ENCODE peak calls at places on chromosomes 3 and 15, in nine cellular contexts. One of them, this sample, is unnamed.

GRCh38 chr3:138197058-138197457 is 10.0 kb downstream of the ARMC8 start:
- DNase-seq in A549: no peak
- DNase-seq in glutamatergic neuron: no peak
- DNase-seq in HCT116: no peak
- DNase-seq in natural killer cell: no peak
- DNase-seq in PC-3: peak; percentile 28
- DNase-seq in tibial nerve: no peak
- DNase-seq in GM23338: peak; percentile 62
- DNase-seq in right lobe of liver: no peak
- DNase-seq in this sample: no peak

GRCh38 chr3:78951546-78951945 is 816.3 kb downstream of the ROBO1 start:
- DNase-seq in A549: no peak
- DNase-seq in glutamatergic neuron: no peak
- DNase-seq in HCT116: no peak
- DNase-seq in natural killer cell: no peak
- DNase-seq in PC-3: no peak
- DNase-seq in tibial nerve: no peak
- DNase-seq in GM23338: no peak
- DNase-seq in right lobe of liver: no peak
- DNase-seq in this sample: no peak

GRCh38 chr3:24160424-24160823 is 215.3 kb downstream of the NR1D2 start:
- DNase-seq in A549: no peak
- DNase-seq in glutamatergic neuron: no peak
- DNase-seq in HCT116: no peak
- DNase-seq in natural killer cell: no peak
- DNase-seq in PC-3: no peak
- DNase-seq in tibial nerve: no peak
- DNase-seq in GM23338: peak; percentile 77
- DNase-seq in right lobe of liver: no peak
- DNase-seq in this sample: no peak

GRCh38 chr15:68377766-68378165 is 54.2 kb downstream of the ITGA11 start:
- DNase-seq in A549: no peak
- DNase-seq in glutamatergic neuron: no peak
- DNase-seq in HCT116: no peak
- DNase-seq in natural killer cell: no peak
- DNase-seq in PC-3: no peak
- DNase-seq in tibial nerve: no peak
- DNase-seq in GM23338: no peak
- DNase-seq in right lobe of liver: no peak
- DNase-seq in this sample: no peak

GRCh38 chr15:64773606-64774555 is 1.5 kb downstream of the RBPMS2 start:
- DNase-seq in A549: no peak
- DNase-seq in glutamatergic neuron: no peak
- DNase-seq in HCT116: no peak
- DNase-seq in natural killer cell: peak; percentile 36
- DNase-seq in PC-3: no peak
- DNase-seq in tibial nerve: no peak
- DNase-seq in GM23338: no peak
- DNase-seq in right lobe of liver: no peak
- DNase-seq in this sample: no peak

GRCh38 chr15:40438712-40439111 is 2.0 kb upstream of the BAHD1 start:
- DNase-seq in A549: no peak
- DNase-seq in glutamatergic neuron: no peak
- DNase-seq in HCT116: no peak
- DNase-seq in natural killer cell: no peak
- DNase-seq in PC-3: no peak
- DNase-seq in tibial nerve: no peak
- DNase-seq in GM23338: no peak
- DNase-seq in right lobe of liver: no peak
- DNase-seq in this sample: no peak

GRCh38 chr3:186544281-186544680 is at the start of gene CRYGS:
- DNase-seq in A549: no peak
- DNase-seq in glutamatergic neuron: no peak
- DNase-seq in HCT116: no peak
- DNase-seq in natural killer cell: no peak
- DNase-seq in PC-3: peak; percentile 39
- DNase-seq in tibial nerve: no peak
- DNase-seq in GM23338: no peak
- DNase-seq in right lobe of liver: no peak
- DNase-seq in this sample: no peak

GRCh38 chr15:35302340-35302739 is 217.2 kb upstream of the NANOGP8 start:
- DNase-seq in A549: no peak
- DNase-seq in glutamatergic neuron: no peak
- DNase-seq in HCT116: no peak
- DNase-seq in natural killer cell: no peak
- DNase-seq in PC-3: no peak
- DNase-seq in tibial nerve: no peak
- DNase-seq in GM23338: no peak
- DNase-seq in right lobe of liver: no peak
- DNase-seq in this sample: no peak

GRCh38 chr15:40289140-40289775 is 6.4 kb upstream of the ANKRD63 start:
- DNase-seq in A549: no peak
- DNase-seq in glutamatergic neuron: no peak
- DNase-seq in HCT116: no peak
- DNase-seq in natural killer cell: no peak
- DNase-seq in PC-3: peak; percentile 61
- DNase-seq in tibial nerve: no peak
- DNase-seq in GM23338: no peak
- DNase-seq in right lobe of liver: peak; percentile 81
- DNase-seq in this sample: no peak

GRCh38 chr3:73805435-73805834 is 180.7 kb upstream of the PDZRN3 start:
- DNase-seq in A549: no peak
- DNase-seq in glutamatergic neuron: no peak
- DNase-seq in HCT116: no peak
- DNase-seq in natural killer cell: no peak
- DNase-seq in PC-3: no peak
- DNase-seq in tibial nerve: peak; percentile 77
- DNase-seq in GM23338: no peak
- DNase-seq in right lobe of liver: no peak
- DNase-seq in this sample: no peak

GRCh38 chr3:3998140-3998977 is 199.1 kb downstream of the LRRN1 start:
- DNase-seq in A549: no peak
- DNase-seq in glutamatergic neuron: no peak
- DNase-seq in HCT116: peak; percentile 2
- DNase-seq in natural killer cell: no peak
- DNase-seq in PC-3: peak; percentile 61
- DNase-seq in tibial nerve: no peak
- DNase-seq in GM23338: peak; percentile 86
- DNase-seq in right lobe of liver: no peak
- DNase-seq in this sample: no peak
- TF ChIP-seq CTCF in A549: peak; percentile 40
- TF ChIP-seq CTCF in glutamatergic neuron: peak; percentile 70
- TF ChIP-seq CTCF in HCT116: peak; percentile 68
- TF ChIP-seq CTCF in natural killer cell: peak; percentile 57
- TF ChIP-seq CTCF in PC-3: peak; percentile 74
- TF ChIP-seq CTCF in tibial nerve: no peak
- TF ChIP-seq CTCF in GM23338: peak; percentile 91
- TF ChIP-seq CTCF in right lobe of liver: peak; percentile 63
- TF ChIP-seq CTCF in this sample: peak; percentile 75

GRCh38 chr15:76334438-76335004 is 2.1 kb upstream of the ISL2 start:
- DNase-seq in A549: no peak
- DNase-seq in glutamatergic neuron: no peak
- DNase-seq in HCT116: no peak
- DNase-seq in natural killer cell: no peak
- DNase-seq in PC-3: no peak
- DNase-seq in tibial nerve: no peak
- DNase-seq in GM23338: no peak
- DNase-seq in right lobe of liver: no peak
- DNase-seq in this sample: no peak

GRCh38 chr15:76333309-76333708 is 3.3 kb upstream of the ISL2 start:
- DNase-seq in A549: no peak
- DNase-seq in glutamatergic neuron: no peak
- DNase-seq in HCT116: no peak
- DNase-seq in natural killer cell: no peak
- DNase-seq in PC-3: no peak
- DNase-seq in tibial nerve: no peak
- DNase-seq in GM23338: no peak
- DNase-seq in right lobe of liver: no peak
- DNase-seq in this sample: no peak

GRCh38 chr15:76332796-76333195 is 3.8 kb upstream of the ISL2 start:
- DNase-seq in A549: no peak
- DNase-seq in glutamatergic neuron: no peak
- DNase-seq in HCT116: no peak
- DNase-seq in natural killer cell: no peak
- DNase-seq in PC-3: no peak
- DNase-seq in tibial nerve: no peak
- DNase-seq in GM23338: no peak
- DNase-seq in right lobe of liver: no peak
- DNase-seq in this sample: no peak

GRCh38 chr15:76335129-76335850 is 1.3 kb upstream of the ISL2 start:
- DNase-seq in A549: no peak
- DNase-seq in glutamatergic neuron: peak; percentile 75
- DNase-seq in HCT116: no peak
- DNase-seq in natural killer cell: no peak
- DNase-seq in PC-3: no peak
- DNase-seq in tibial nerve: no peak
- DNase-seq in GM23338: peak; percentile 80
- DNase-seq in right lobe of liver: no peak
- DNase-seq in this sample: no peak

GRCh38 chr15:76333720-76334437 is 2.7 kb upstream of the ISL2 start:
- DNase-seq in A549: peak; percentile 80
- DNase-seq in glutamatergic neuron: peak; percentile 42
- DNase-seq in HCT116: no peak
- DNase-seq in natural killer cell: no peak
- DNase-seq in PC-3: peak; percentile 19
- DNase-seq in tibial nerve: no peak
- DNase-seq in GM23338: peak; percentile 75
- DNase-seq in right lobe of liver: no peak
- DNase-seq in this sample: no peak
- TF ChIP-seq CTCF in A549: peak; percentile 70
- TF ChIP-seq CTCF in glutamatergic neuron: peak; percentile 19
- TF ChIP-seq CTCF in HCT116: peak; percentile 49
- TF ChIP-seq CTCF in natural killer cell: no peak
- TF ChIP-seq CTCF in PC-3: peak; percentile 51
- TF ChIP-seq CTCF in tibial nerve: no peak
- TF ChIP-seq CTCF in GM23338: peak; percentile 58
- TF ChIP-seq CTCF in right lobe of liver: no peak
- TF ChIP-seq CTCF in this sample: peak; percentile 21

DNA sequence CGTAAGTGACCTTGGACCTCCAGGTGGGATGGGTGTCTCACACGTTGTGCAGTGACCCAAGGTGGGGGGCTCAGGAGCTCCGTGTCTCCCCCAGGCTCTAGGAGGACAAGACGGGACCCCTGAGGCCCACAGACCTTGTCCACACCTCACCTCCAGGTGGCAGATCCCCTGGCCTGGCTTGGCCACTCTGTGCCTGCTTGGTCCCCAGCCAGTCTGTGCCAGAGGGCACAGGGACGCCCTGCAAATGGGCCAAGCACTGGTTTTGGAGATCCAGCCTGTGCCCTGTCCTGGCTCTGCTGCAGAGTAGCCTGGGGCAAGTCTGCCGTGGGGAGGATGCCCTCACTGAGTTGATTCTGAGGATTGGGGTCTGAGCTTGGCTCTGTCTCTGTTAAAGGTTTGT is 14.0 kb downstream of the SLC6A6 start:
- DNase-seq in A549: no peak
- DNase-seq in glutamatergic neuron: no peak
- DNase-seq in HCT116: no peak
- DNase-seq in natural killer cell: no peak
- DNase-seq in PC-3: no peak
- DNase-seq in tibial nerve: no peak
- DNase-seq in GM23338: no peak
- DNase-seq in right lobe of liver: no peak
- DNase-seq in this sample: no peak
- TF ChIP-seq CTCF in A549: no peak
- TF ChIP-seq CTCF in glutamatergic neuron: no peak
- TF ChIP-seq CTCF in HCT116: no peak
- TF ChIP-seq CTCF in natural killer cell: no peak
- TF ChIP-seq CTCF in PC-3: no peak
- TF ChIP-seq CTCF in tibial nerve: no peak
- TF ChIP-seq CTCF in GM23338: no peak
- TF ChIP-seq CTCF in right lobe of liver: no peak
- TF ChIP-seq CTCF in this sample: no peak

GRCh38 chr15:74375303-74375693 is 7.9 kb upstream of the CYP11A1 start:
- DNase-seq in A549: peak; percentile 73
- DNase-seq in glutamatergic neuron: peak; percentile 91
- DNase-seq in HCT116: peak; percentile 77
- DNase-seq in natural killer cell: peak; percentile 71
- DNase-seq in PC-3: peak; percentile 93
- DNase-seq in tibial nerve: peak; percentile 95
- DNase-seq in GM23338: peak; percentile 93
- DNase-seq in right lobe of liver: peak; percentile 78
- DNase-seq in this sample: peak; percentile 72

GRCh38 chr15:74373731-74374647 is 6.5 kb upstream of the CYP11A1 start:
- DNase-seq in A549: peak; percentile 96
- DNase-seq in glutamatergic neuron: peak; percentile 97
- DNase-seq in HCT116: peak; percentile 82
- DNase-seq in natural killer cell: peak; percentile 91
- DNase-seq in PC-3: peak; percentile 89
- DNase-seq in tibial nerve: peak; percentile 96
- DNase-seq in GM23338: peak; percentile 98
- DNase-seq in right lobe of liver: peak; percentile 95
- DNase-seq in this sample: peak; percentile 89

GRCh38 chr15:74376226-74376625 is 8.8 kb upstream of the CYP11A1 start:
- DNase-seq in A549: no peak
- DNase-seq in glutamatergic neuron: no peak
- DNase-seq in HCT116: no peak
- DNase-seq in natural killer cell: no peak
- DNase-seq in PC-3: no peak
- DNase-seq in tibial nerve: no peak
- DNase-seq in GM23338: no peak
- DNase-seq in right lobe of liver: no peak
- DNase-seq in this sample: peak; percentile 14

GRCh38 chr15:74373056-74373650 is 5.7 kb upstream of the CYP11A1 start:
- DNase-seq in A549: no peak
- DNase-seq in glutamatergic neuron: no peak
- DNase-seq in HCT116: no peak
- DNase-seq in natural killer cell: no peak
- DNase-seq in PC-3: no peak
- DNase-seq in tibial nerve: no peak
- DNase-seq in GM23338: no peak
- DNase-seq in right lobe of liver: no peak
- DNase-seq in this sample: peak; percentile 38

DNA sequence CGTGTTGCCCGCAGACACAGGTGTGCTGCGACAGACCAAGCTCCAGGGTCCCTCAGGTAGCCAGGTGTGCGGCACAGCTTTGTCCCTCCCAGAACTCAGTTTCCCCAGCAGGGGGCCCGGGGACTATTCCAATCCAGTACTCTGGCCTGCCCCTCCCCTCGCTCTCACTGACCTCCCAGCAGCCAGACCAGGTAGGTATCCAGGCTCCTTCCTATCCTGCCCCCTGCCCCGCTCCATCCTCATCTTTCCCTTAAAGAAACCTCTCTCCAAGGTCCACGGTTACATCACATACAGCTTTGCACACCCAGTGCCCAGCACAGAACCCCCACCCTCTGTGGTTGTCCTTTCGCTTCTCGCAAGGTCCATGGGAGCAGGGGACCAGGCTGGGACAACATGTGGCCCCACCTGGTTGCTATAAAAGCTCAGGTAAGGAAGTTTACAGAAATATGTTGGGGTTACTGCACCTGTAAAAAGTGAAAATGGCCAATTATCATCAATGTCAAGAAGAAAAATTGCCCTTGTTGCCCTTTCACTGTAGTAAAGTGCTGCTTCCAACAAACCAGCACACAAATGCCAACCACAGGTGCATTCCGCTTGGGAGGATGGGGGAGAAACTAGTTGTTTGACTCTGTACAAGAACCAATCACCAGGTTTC is 7.3 kb upstream of the CYP11A1 start:
- DNase-seq in A549: no peak
- DNase-seq in glutamatergic neuron: no peak
- DNase-seq in HCT116: no peak
- DNase-seq in natural killer cell: no peak
- DNase-seq in PC-3: no peak
- DNase-seq in tibial nerve: no peak
- DNase-seq in GM23338: peak; percentile 91
- DNase-seq in right lobe of liver: no peak
- DNase-seq in this sample: no peak
- TF ChIP-seq CTCF in A549: no peak
- TF ChIP-seq CTCF in glutamatergic neuron: no peak
- TF ChIP-seq CTCF in HCT116: no peak
- TF ChIP-seq CTCF in natural killer cell: no peak
- TF ChIP-seq CTCF in PC-3: no peak
- TF ChIP-seq CTCF in tibial nerve: no peak
- TF ChIP-seq CTCF in GM23338: no peak
- TF ChIP-seq CTCF in right lobe of liver: no peak
- TF ChIP-seq CTCF in this sample: no peak

This sample was measured in CD14-positive monocyte.